ENCODE peak calls at places on chromosomes 4 and X, in nine cellular contexts. One of them, this sample, is unnamed.

GRCh38 chr4:89712141-89712540 is 124.8 kb downstream of the SNCA start:
- DNase-seq in NCI-H1105: no peak
- DNase-seq in NCI-H1694: no peak
- DNase-seq in GM20000: no peak
- DNase-seq in iris pigment epithelial cell: peak; percentile 38
- DNase-seq in H9: no peak
- DNase-seq in amniotic stem cell: peak; percentile 4
- DNase-seq in stimulated activated CD8-positive, alpha-beta memory T cell treated with anti-CD3 and anti-CD28 coated beads, Interleukin-7, amount 100 ng/mL, for 1 hour: no peak
- DNase-seq in colonic mucosa: no peak
- DNase-seq in this sample: no peak

GRCh38 chr4:20878806-20879205 is 178.5 kb downstream of the PACRGL start:
- DNase-seq in NCI-H1105: no peak
- DNase-seq in NCI-H1694: no peak
- DNase-seq in GM20000: no peak
- DNase-seq in iris pigment epithelial cell: no peak
- DNase-seq in H9: no peak
- DNase-seq in amniotic stem cell: no peak
- DNase-seq in stimulated activated CD8-positive, alpha-beta memory T cell treated with anti-CD3 and anti-CD28 coated beads, Interleukin-7, amount 100 ng/mL, for 1 hour: no peak
- DNase-seq in colonic mucosa: no peak
- DNase-seq in this sample: no peak

GRCh38 chr4:36824682-36825081 is 419.9 kb upstream of the NWD2 start:
- DNase-seq in NCI-H1105: no peak
- DNase-seq in NCI-H1694: no peak
- DNase-seq in GM20000: no peak
- DNase-seq in iris pigment epithelial cell: no peak
- DNase-seq in H9: no peak
- DNase-seq in amniotic stem cell: no peak
- DNase-seq in stimulated activated CD8-positive, alpha-beta memory T cell treated with anti-CD3 and anti-CD28 coated beads, Interleukin-7, amount 100 ng/mL, for 1 hour: no peak
- DNase-seq in colonic mucosa: no peak
- DNase-seq in this sample: no peak

GRCh38 chr4:10092481-10093272 is 23.9 kb downstream of the WDR1 start:
- DNase-seq in NCI-H1105: no peak
- DNase-seq in NCI-H1694: no peak
- DNase-seq in GM20000: no peak
- DNase-seq in iris pigment epithelial cell: no peak
- DNase-seq in H9: no peak
- DNase-seq in amniotic stem cell: no peak
- DNase-seq in stimulated activated CD8-positive, alpha-beta memory T cell treated with anti-CD3 and anti-CD28 coated beads, Interleukin-7, amount 100 ng/mL, for 1 hour: no peak
- DNase-seq in colonic mucosa: no peak
- DNase-seq in this sample: no peak

GRCh38 chrX:66030505-66031317 is 9.2 kb downstream of the VSIG4 start:
- DNase-seq in NCI-H1105: no peak
- DNase-seq in NCI-H1694: peak; percentile 4
- DNase-seq in GM20000: peak; percentile 11
- DNase-seq in iris pigment epithelial cell: peak; percentile 4
- DNase-seq in H9: peak; percentile 39
- DNase-seq in amniotic stem cell: no peak
- DNase-seq in stimulated activated CD8-positive, alpha-beta memory T cell treated with anti-CD3 and anti-CD28 coated beads, Interleukin-7, amount 100 ng/mL, for 1 hour: no peak
- DNase-seq in colonic mucosa: peak; percentile 50
- DNase-seq in this sample: no peak

GRCh38 chr4:119746951-119747350 is 118.3 kb upstream of the PDE5A start:
- DNase-seq in NCI-H1105: no peak
- DNase-seq in NCI-H1694: no peak
- DNase-seq in GM20000: no peak
- DNase-seq in iris pigment epithelial cell: no peak
- DNase-seq in H9: no peak
- DNase-seq in amniotic stem cell: no peak
- DNase-seq in stimulated activated CD8-positive, alpha-beta memory T cell treated with anti-CD3 and anti-CD28 coated beads, Interleukin-7, amount 100 ng/mL, for 1 hour: no peak
- DNase-seq in colonic mucosa: no peak
- DNase-seq in this sample: no peak

GRCh38 chr4:168221298-168221697 is 97.3 kb downstream of the DDX60 start:
- DNase-seq in NCI-H1105: peak; percentile 19
- DNase-seq in NCI-H1694: no peak
- DNase-seq in GM20000: no peak
- DNase-seq in iris pigment epithelial cell: peak; percentile 87
- DNase-seq in H9: no peak
- DNase-seq in amniotic stem cell: peak; percentile 25
- DNase-seq in stimulated activated CD8-positive, alpha-beta memory T cell treated with anti-CD3 and anti-CD28 coated beads, Interleukin-7, amount 100 ng/mL, for 1 hour: no peak
- DNase-seq in colonic mucosa: no peak
- DNase-seq in this sample: no peak

GRCh38 chr4:101123231-101123630 is 224.1 kb downstream of the PPP3CA start:
- DNase-seq in NCI-H1105: no peak
- DNase-seq in NCI-H1694: no peak
- DNase-seq in GM20000: no peak
- DNase-seq in iris pigment epithelial cell: no peak
- DNase-seq in H9: no peak
- DNase-seq in amniotic stem cell: no peak
- DNase-seq in stimulated activated CD8-positive, alpha-beta memory T cell treated with anti-CD3 and anti-CD28 coated beads, Interleukin-7, amount 100 ng/mL, for 1 hour: no peak
- DNase-seq in colonic mucosa: no peak
- DNase-seq in this sample: no peak

GRCh38 chr4:15956179-15956850 is 6.7 kb downstream of the FGFBP2 start:
- DNase-seq in NCI-H1105: peak; percentile 25
- DNase-seq in NCI-H1694: peak; percentile 21
- DNase-seq in GM20000: peak; percentile 77
- DNase-seq in iris pigment epithelial cell: peak; percentile 52
- DNase-seq in H9: peak; percentile 86
- DNase-seq in amniotic stem cell: peak; percentile 29
- DNase-seq in stimulated activated CD8-positive, alpha-beta memory T cell treated with anti-CD3 and anti-CD28 coated beads, Interleukin-7, amount 100 ng/mL, for 1 hour: peak; percentile 45
- DNase-seq in colonic mucosa: peak; percentile 95
- DNase-seq in this sample: no peak

This sample was measured in GF-D8.